ENCODE peak calls at places on chromosomes 6 and 20, in seven cellular contexts. One of them, this sample, is unnamed.

GRCh38 chr6:28673800-28674671 is 148.4 kb downstream of the GPX5 start:
- DNase-seq in mucosa of gallbladder: no peak
- DNase-seq in KG1: peak
- DNase-seq in GM03348: peak
- DNase-seq in ovary: peak
- DNase-seq in activated CD8-positive, alpha-beta T cell treated with anti-CD3 and anti-CD28 coated beads, Interleukin-2, amount 10 ng/mL, durations not matched to agents 7 days and 5 days: peak
- DNase-seq in smooth muscle cell of the brain vasculature: no peak
- DNase-seq in this sample: peak

GRCh38 chr20:8798505-8798904 is 270.4 kb upstream of the PLCB4 start:
- DNase-seq in mucosa of gallbladder: peak
- DNase-seq in KG1: no peak
- DNase-seq in GM03348: peak
- DNase-seq in ovary: no peak
- DNase-seq in activated CD8-positive, alpha-beta T cell treated with anti-CD3 and anti-CD28 coated beads, Interleukin-2, amount 10 ng/mL, durations not matched to agents 7 days and 5 days: no peak
- DNase-seq in smooth muscle cell of the brain vasculature: no peak
- DNase-seq in this sample: no peak

GRCh38 chr20:47484303-47484702 is 17.4 kb upstream of the NCOA3 start:
- DNase-seq in mucosa of gallbladder: no peak
- DNase-seq in KG1: no peak
- DNase-seq in GM03348: no peak
- DNase-seq in ovary: no peak
- DNase-seq in activated CD8-positive, alpha-beta T cell treated with anti-CD3 and anti-CD28 coated beads, Interleukin-2, amount 10 ng/mL, durations not matched to agents 7 days and 5 days: no peak
- DNase-seq in smooth muscle cell of the brain vasculature: no peak
- DNase-seq in this sample: no peak

GRCh38 chr6:27866370-27867050 is 45.7 kb downstream of the OR2B2 start:
- DNase-seq in mucosa of gallbladder: no peak
- DNase-seq in KG1: peak
- DNase-seq in GM03348: peak
- DNase-seq in ovary: no peak
- DNase-seq in activated CD8-positive, alpha-beta T cell treated with anti-CD3 and anti-CD28 coated beads, Interleukin-2, amount 10 ng/mL, durations not matched to agents 7 days and 5 days: peak
- DNase-seq in smooth muscle cell of the brain vasculature: no peak
- DNase-seq in this sample: no peak

GRCh38 chr6:170450946-170451761 is 102.0 kb downstream of the PSMB1 start:
- DNase-seq in mucosa of gallbladder: no peak
- DNase-seq in KG1: no peak
- DNase-seq in GM03348: no peak
- DNase-seq in ovary: no peak
- DNase-seq in activated CD8-positive, alpha-beta T cell treated with anti-CD3 and anti-CD28 coated beads, Interleukin-2, amount 10 ng/mL, durations not matched to agents 7 days and 5 days: no peak
- DNase-seq in smooth muscle cell of the brain vasculature: no peak
- DNase-seq in this sample: no peak

GRCh38 chr6:56573142-56573541 is 69.5 kb downstream of the DST start:
- DNase-seq in mucosa of gallbladder: no peak
- DNase-seq in KG1: no peak
- DNase-seq in GM03348: no peak
- DNase-seq in ovary: no peak
- DNase-seq in activated CD8-positive, alpha-beta T cell treated with anti-CD3 and anti-CD28 coated beads, Interleukin-2, amount 10 ng/mL, durations not matched to agents 7 days and 5 days: no peak
- DNase-seq in smooth muscle cell of the brain vasculature: no peak
- DNase-seq in this sample: no peak

GRCh38 chr6:123770247-123770949 is 33.3 kb upstream of the NKAIN2 start:
- DNase-seq in mucosa of gallbladder: no peak
- DNase-seq in KG1: no peak
- DNase-seq in GM03348: no peak
- DNase-seq in ovary: no peak
- DNase-seq in activated CD8-positive, alpha-beta T cell treated with anti-CD3 and anti-CD28 coated beads, Interleukin-2, amount 10 ng/mL, durations not matched to agents 7 days and 5 days: no peak
- DNase-seq in smooth muscle cell of the brain vasculature: no peak
- DNase-seq in this sample: no peak

GRCh38 chr6:90716345-90716744 is 129.5 kb upstream of the MAP3K7 start:
- DNase-seq in mucosa of gallbladder: no peak
- DNase-seq in KG1: no peak
- DNase-seq in GM03348: no peak
- DNase-seq in ovary: no peak
- DNase-seq in activated CD8-positive, alpha-beta T cell treated with anti-CD3 and anti-CD28 coated beads, Interleukin-2, amount 10 ng/mL, durations not matched to agents 7 days and 5 days: no peak
- DNase-seq in smooth muscle cell of the brain vasculature: no peak
- DNase-seq in this sample: no peak

GRCh38 chr20:59644371-59644939 is 40.1 kb downstream of the PHACTR3 start:
- DNase-seq in mucosa of gallbladder: no peak
- DNase-seq in KG1: no peak
- DNase-seq in GM03348: no peak
- DNase-seq in ovary: no peak
- DNase-seq in activated CD8-positive, alpha-beta T cell treated with anti-CD3 and anti-CD28 coated beads, Interleukin-2, amount 10 ng/mL, durations not matched to agents 7 days and 5 days: no peak
- DNase-seq in smooth muscle cell of the brain vasculature: no peak
- DNase-seq in this sample: no peak

GRCh38 chr20:17406191-17406590 is 125.0 kb downstream of the BFSP1 start:
- DNase-seq in mucosa of gallbladder: no peak
- DNase-seq in KG1: no peak
- DNase-seq in GM03348: no peak
- DNase-seq in ovary: no peak
- DNase-seq in activated CD8-positive, alpha-beta T cell treated with anti-CD3 and anti-CD28 coated beads, Interleukin-2, amount 10 ng/mL, durations not matched to agents 7 days and 5 days: no peak
- DNase-seq in smooth muscle cell of the brain vasculature: no peak
- DNase-seq in this sample: no peak

GRCh38 chr20:8331740-8332412 is 199.8 kb downstream of the PLCB1 start:
- DNase-seq in mucosa of gallbladder: no peak
- DNase-seq in KG1: no peak
- DNase-seq in GM03348: peak
- DNase-seq in ovary: peak
- DNase-seq in activated CD8-positive, alpha-beta T cell treated with anti-CD3 and anti-CD28 coated beads, Interleukin-2, amount 10 ng/mL, durations not matched to agents 7 days and 5 days: no peak
- DNase-seq in smooth muscle cell of the brain vasculature: peak
- DNase-seq in this sample: peak

GRCh38 chr6:41504526-41505021 is 41.6 kb upstream of the FOXP4 start:
- DNase-seq in mucosa of gallbladder: no peak
- DNase-seq in KG1: no peak
- DNase-seq in GM03348: peak
- DNase-seq in ovary: peak
- DNase-seq in activated CD8-positive, alpha-beta T cell treated with anti-CD3 and anti-CD28 coated beads, Interleukin-2, amount 10 ng/mL, durations not matched to agents 7 days and 5 days: no peak
- DNase-seq in smooth muscle cell of the brain vasculature: no peak
- DNase-seq in this sample: no peak

GRCh38 chr20:17921774-17922173 is 46.8 kb downstream of the SNX5 start:
- DNase-seq in mucosa of gallbladder: no peak
- DNase-seq in KG1: no peak
- DNase-seq in GM03348: no peak
- DNase-seq in ovary: no peak
- DNase-seq in activated CD8-positive, alpha-beta T cell treated with anti-CD3 and anti-CD28 coated beads, Interleukin-2, amount 10 ng/mL, durations not matched to agents 7 days and 5 days: no peak
- DNase-seq in smooth muscle cell of the brain vasculature: no peak
- DNase-seq in this sample: no peak

This sample was measured in dorsolateral prefrontal cortex.